ENCODE peak calls at places on chromosome 13, in five cellular contexts. N is cardiac fibroblast, A is NCI-H446, M is suprapubic skin, V is cardiac muscle cell. S is an unnamed sample.

GRCh38 chr13:85347251-85347650 is 452.0 kb downstream of the SLITRK6 start:
- DNase-seq in N (no peak), A (no peak), M (no peak), V (no peak), S (no peak)

GRCh38 chr13:98775844-98776598 is 23.5 kb upstream of the SLC15A1 start:
- DNase-seq in N (no peak), A (no peak), M (no peak), V (no peak), S (no peak)

GRCh38 chr13:42762917-42763316 is 18.5 kb upstream of the FAM216B start:
- DNase-seq in N (peak), A (no peak), M (no peak), V (peak), S (no peak)

GRCh38 chr13:26628706-26629105 is 71.2 kb downstream of the WASF3 start:
- DNase-seq in N (peak), A (no peak), M (no peak), V (peak), S (no peak)

GRCh38 chr13:109454167-109454917 is 332.0 kb downstream of the IRS2 start:
- DNase-seq in N (peak), A (no peak), M (no peak), V (no peak), S (no peak)

GRCh38 chr13:90640976-90641375 is 706.5 kb upstream of the MIR17HG start:
- DNase-seq in N (peak), A (no peak), M (no peak), V (peak), S (no peak)

GRCh38 chr13:44274838-44275237 is 98.8 kb upstream of the SERP2 start:
- DNase-seq in N (no peak), A (no peak), M (no peak), V (no peak), S (no peak)

GRCh38 chr13:112733661-112734379 is 44.0 kb downstream of the ATP11A start:
- DNase-seq in N (no peak), A (no peak), M (no peak), V (no peak), S (no peak)

GRCh38 chr13:48494874-48495273 is 38.0 kb downstream of the RCBTB2 start:
- DNase-seq in N (no peak), A (no peak), M (no peak), V (no peak), S (no peak)

GRCh38 chr13:23673867-23674605 is 103.8 kb downstream of the TNFRSF19 start:
- DNase-seq in N (no peak), A (no peak), M (no peak), V (no peak), S (no peak)

GRCh38 chr13:112066624-112067004 is 335 bp upstream of the SOX1 start:
- DNase-seq in N (peak), A (no peak), M (no peak), V (peak), S (peak)

GRCh38 chr13:19591864-19592263 is 30.5 kb upstream of the TPTE2 start:
- DNase-seq in N (no peak), A (no peak), M (no peak), V (no peak), S (no peak)

GRCh38 chr13:108621421-108621820 is 8.0 kb upstream of the MYO16 start:
- DNase-seq in N (no peak), A (no peak), M (no peak), V (no peak), S (no peak)

GRCh38 chr13:41061914-41062837 is 867 bp downstream of the WBP4 start:
- DNase-seq in N (peak), A (no peak), M (no peak), V (peak), S (no peak)

GRCh38 chr13:83780201-83780600 is 102.1 kb downstream of the SLITRK1 start:
- DNase-seq in N (peak), A (no peak), M (no peak), V (peak), S (no peak)

GRCh38 chr13:28245465-28245864 is 107.1 kb downstream of the PAN3 start:
- DNase-seq in N (no peak), A (no peak), M (no peak), V (no peak), S (no peak)

GRCh38 chr13:102654786-102655185 is 40.1 kb downstream of the METTL21C start:
- DNase-seq in N (no peak), A (no peak), M (no peak), V (no peak), S (no peak)

GRCh38 chr13:23888658-23889597 is at the start of gene MIPEP:
- DNase-seq in N (peak), A (peak), M (peak), V (peak), S (peak)

GRCh38 chr13:113122571-113123225 is at the start of gene F10:
- DNase-seq in N (peak), A (no peak), M (peak), V (peak), S (no peak)

GRCh38 chr13:113841355-113841653 is 22.6 kb downstream of the GAS6 start:
- DNase-seq in N (no peak), A (no peak), M (no peak), V (no peak), S (no peak)

GRCh38 chr13:113009743-113010509 is 40.9 kb downstream of the MCF2L start:
- DNase-seq in N (peak), A (no peak), M (no peak), V (peak), S (no peak)

GRCh38 chr13:77599351-77599750 is 63.8 kb downstream of the SCEL start:
- DNase-seq in N (no peak), A (peak), M (no peak), V (no peak), S (no peak)

S was measured in T-helper 1 cell.